ENCODE peak calls at places on chromosome 17, in nine cellular contexts. One of them, this sample, is unnamed.

GRCh38 chr17:72425133-72425795 is 304.4 kb downstream of the SOX9 start:
- DNase-seq in OCI-LY7: no peak
- DNase-seq in tibial nerve: no peak
- DNase-seq in MM.1S: no peak
- DNase-seq in activated CD4-positive, alpha-beta T cell treated with anti-CD3 and anti-CD28 coated beads for 24 hours: no peak
- DNase-seq in OCI-M1: no peak
- DNase-seq in smooth muscle cell of the brain vasculature: no peak
- DNase-seq in HCT116: no peak
- DNase-seq in AG08395: no peak
- DNase-seq in this sample: no peak

GRCh38 chr17:4931974-4932373 is at the start of gene GP1BA:
- DNase-seq in AG08395: no peak
- DNase-seq in activated CD4-positive, alpha-beta T cell treated with anti-CD3 and anti-CD28 coated beads for 24 hours: no peak
- DNase-seq in OCI-M1: peak
- DNase-seq in MM.1S: no peak
- DNase-seq in HCT116: no peak
- DNase-seq in smooth muscle cell of the brain vasculature: no peak
- DNase-seq in tibial nerve: no peak
- DNase-seq in OCI-LY7: no peak
- DNase-seq in this sample: no peak

GRCh38 chr17:42843358-42843934 is 934 bp upstream of the AOC2 start:
- DNase-seq in OCI-M1: peak
- DNase-seq in smooth muscle cell of the brain vasculature: peak
- DNase-seq in AG08395: peak
- DNase-seq in activated CD4-positive, alpha-beta T cell treated with anti-CD3 and anti-CD28 coated beads for 24 hours: no peak
- DNase-seq in MM.1S: no peak
- DNase-seq in HCT116: peak
- DNase-seq in tibial nerve: no peak
- DNase-seq in OCI-LY7: peak
- DNase-seq in this sample: peak

GRCh38 chr17:36592316-36592710 is 634 bp downstream of the DHRS11 start:
- DNase-seq in AG08395: no peak
- DNase-seq in OCI-LY7: no peak
- DNase-seq in smooth muscle cell of the brain vasculature: no peak
- DNase-seq in tibial nerve: no peak
- DNase-seq in HCT116: no peak
- DNase-seq in activated CD4-positive, alpha-beta T cell treated with anti-CD3 and anti-CD28 coated beads for 24 hours: no peak
- DNase-seq in OCI-M1: no peak
- DNase-seq in MM.1S: no peak
- DNase-seq in this sample: peak

GRCh38 chr17:49016775-49017463 is 19.7 kb downstream of the IGF2BP1 start:
- DNase-seq in activated CD4-positive, alpha-beta T cell treated with anti-CD3 and anti-CD28 coated beads for 24 hours: no peak
- DNase-seq in tibial nerve: no peak
- DNase-seq in AG08395: peak
- DNase-seq in OCI-M1: no peak
- DNase-seq in OCI-LY7: no peak
- DNase-seq in HCT116: peak
- DNase-seq in MM.1S: no peak
- DNase-seq in smooth muscle cell of the brain vasculature: no peak
- DNase-seq in this sample: no peak

GRCh38 chr17:81471804-81472456 is 40.7 kb downstream of the ACTG1 start:
- DNase-seq in AG08395: peak
- DNase-seq in HCT116: peak
- DNase-seq in smooth muscle cell of the brain vasculature: peak
- DNase-seq in activated CD4-positive, alpha-beta T cell treated with anti-CD3 and anti-CD28 coated beads for 24 hours: no peak
- DNase-seq in MM.1S: peak
- DNase-seq in tibial nerve: peak
- DNase-seq in OCI-M1: no peak
- DNase-seq in OCI-LY7: peak
- DNase-seq in this sample: no peak

GRCh38 chr17:39208893-39209292 is 8.8 kb downstream of the RPL19 start:
- DNase-seq in OCI-LY7: peak
- DNase-seq in AG08395: no peak
- DNase-seq in OCI-M1: peak
- DNase-seq in smooth muscle cell of the brain vasculature: no peak
- DNase-seq in HCT116: no peak
- DNase-seq in tibial nerve: no peak
- DNase-seq in activated CD4-positive, alpha-beta T cell treated with anti-CD3 and anti-CD28 coated beads for 24 hours: no peak
- DNase-seq in MM.1S: peak
- DNase-seq in this sample: no peak

GRCh38 chr17:50575581-50576210 is 15.2 kb downstream of the CACNA1G start:
- DNase-seq in OCI-M1: no peak
- DNase-seq in AG08395: no peak
- DNase-seq in activated CD4-positive, alpha-beta T cell treated with anti-CD3 and anti-CD28 coated beads for 24 hours: no peak
- DNase-seq in tibial nerve: no peak
- DNase-seq in HCT116: no peak
- DNase-seq in MM.1S: peak
- DNase-seq in smooth muscle cell of the brain vasculature: no peak
- DNase-seq in OCI-LY7: no peak
- DNase-seq in this sample: no peak

GRCh38 chr17:31417051-31417792 is 25.7 kb downstream of the RAB11FIP4 start:
- DNase-seq in tibial nerve: no peak
- DNase-seq in OCI-M1: no peak
- DNase-seq in OCI-LY7: no peak
- DNase-seq in smooth muscle cell of the brain vasculature: no peak
- DNase-seq in MM.1S: no peak
- DNase-seq in HCT116: no peak
- DNase-seq in AG08395: no peak
- DNase-seq in activated CD4-positive, alpha-beta T cell treated with anti-CD3 and anti-CD28 coated beads for 24 hours: no peak
- DNase-seq in this sample: no peak

GRCh38 chr17:15920758-15921239 is 24.1 kb upstream of the ADORA2B start:
- DNase-seq in tibial nerve: no peak
- DNase-seq in OCI-LY7: no peak
- DNase-seq in activated CD4-positive, alpha-beta T cell treated with anti-CD3 and anti-CD28 coated beads for 24 hours: no peak
- DNase-seq in smooth muscle cell of the brain vasculature: peak
- DNase-seq in AG08395: peak
- DNase-seq in OCI-M1: no peak
- DNase-seq in MM.1S: no peak
- DNase-seq in HCT116: peak
- DNase-seq in this sample: peak

GRCh38 chr17:68302066-68302564 is 10.8 kb downstream of the ARSG start:
- DNase-seq in activated CD4-positive, alpha-beta T cell treated with anti-CD3 and anti-CD28 coated beads for 24 hours: no peak
- DNase-seq in AG08395: no peak
- DNase-seq in MM.1S: no peak
- DNase-seq in OCI-LY7: no peak
- DNase-seq in tibial nerve: peak
- DNase-seq in HCT116: no peak
- DNase-seq in smooth muscle cell of the brain vasculature: peak
- DNase-seq in OCI-M1: no peak
- DNase-seq in this sample: no peak

GRCh38 chr17:51245535-51245934 is 14.3 kb downstream of the MBTD1 start:
- DNase-seq in tibial nerve: no peak
- DNase-seq in MM.1S: no peak
- DNase-seq in HCT116: no peak
- DNase-seq in OCI-LY7: no peak
- DNase-seq in activated CD4-positive, alpha-beta T cell treated with anti-CD3 and anti-CD28 coated beads for 24 hours: no peak
- DNase-seq in OCI-M1: no peak
- DNase-seq in AG08395: no peak
- DNase-seq in smooth muscle cell of the brain vasculature: no peak
- DNase-seq in this sample: no peak